ENCODE peak calls at places on chromosomes 6 and 20, in five cellular contexts. D, V, E, A and G are unnamed samples.

GRCh38 chr6:43860285-43860684 is 90.3 kb downstream of the VEGFA start:
- DNase-seq in D (no peak), V (no peak), E (no peak), A (no peak), G (peak)

GRCh38 chr6:134287863-134288537 is 29.9 kb downstream of the SGK1 start:
- DNase-seq in D (no peak), V (no peak), E (no peak), A (no peak), G (no peak)

GRCh38 chr20:52083627-52084232 is 107.8 kb downstream of the ZFP64 start:
- DNase-seq in D (peak), V (peak), E (peak), A (no peak), G (peak)

GRCh38 chr6:109039795-109040194 is 54.9 kb downstream of the SESN1 start:
- DNase-seq in D (no peak), V (no peak), E (no peak), A (no peak), G (no peak)

GRCh38 chr6:52284131-52284459 is 447 bp downstream of the MCM3 start:
- DNase-seq in D (no peak), V (peak), E (peak), A (peak), G (no peak)

GRCh38 chr20:8082999-8083398 is 49.1 kb upstream of the PLCB1 start:
- DNase-seq in D (no peak), V (no peak), E (no peak), A (peak), G (no peak)

GRCh38 chr20:2619961-2620595 is 32.4 kb upstream of the NOP56 start:
- DNase-seq in D (peak), V (no peak), E (no peak), A (no peak), G (no peak)

GRCh38 chr6:7215798-7216231 is 97.2 kb downstream of the SSR1 start:
- DNase-seq in D (no peak), V (no peak), E (no peak), A (no peak), G (peak)

GRCh38 chr6:15441215-15441868 is 195.5 kb downstream of the JARID2 start:
- DNase-seq in D (peak), V (no peak), E (peak), A (peak), G (peak)

GRCh38 chr20:5135363-5136012 is 8.7 kb downstream of the CDS2 start:
- DNase-seq in D (no peak), V (no peak), E (no peak), A (peak), G (no peak)

GRCh38 chr6:158611600-158612041 is 32.9 kb downstream of the DYNLT1 start:
- DNase-seq in D (no peak), V (no peak), E (no peak), A (no peak), G (peak)

GRCh38 chr6:150751296-150751695 is 114.2 kb upstream of the MTHFD1L start:
- DNase-seq in D (no peak), V (no peak), E (no peak), A (no peak), G (no peak)

GRCh38 chr20:49380245-49380875 is 102.1 kb downstream of the KCNB1 start:
- DNase-seq in D (no peak), V (no peak), E (no peak), A (no peak), G (no peak)

GRCh38 chr6:114862064-114862463 is 519.2 kb upstream of the HS3ST5 start:
- DNase-seq in D (no peak), V (no peak), E (no peak), A (no peak), G (no peak)

GRCh38 chr20:4603724-4604123 is 118.0 kb upstream of the PRND start:
- DNase-seq in D (no peak), V (no peak), E (no peak), A (no peak), G (no peak)

GRCh38 chr20:38145094-38146075 is 19.7 kb downstream of the TGM2 start:
- DNase-seq in D (no peak), V (no peak), E (no peak), A (no peak), G (no peak)

GRCh38 chr6:136334853-136335252 is 45.2 kb upstream of the BCLAF1 start:
- DNase-seq in D (no peak), V (no peak), E (no peak), A (no peak), G (no peak)
- H3K27ac ChIP-seq in D (no peak), V (no peak), E (no peak), A (no peak), G (no peak)

GRCh38 chr20:63233924-63234323 is 1.8 kb upstream of the BIRC7 start:
- DNase-seq in D (no peak), V (no peak), E (no peak), A (no peak), G (no peak)

GRCh38 chr20:63230800-63231268 is 4.9 kb upstream of the BIRC7 start:
- DNase-seq in D (no peak), V (peak), E (peak), A (no peak), G (peak)

GRCh38 chr20:63234693-63235398 is 859 bp upstream of the BIRC7 start:
- DNase-seq in D (peak), V (no peak), E (peak), A (no peak), G (peak)

GRCh38 chr20:63233061-63233344 is 2.7 kb upstream of the BIRC7 start:
- DNase-seq in D (no peak), V (no peak), E (no peak), A (no peak), G (no peak)

GRCh38 chr20:63232235-63233060 is 3.3 kb upstream of the BIRC7 start:
- DNase-seq in D (peak), V (no peak), E (no peak), A (no peak), G (no peak)
- TF ChIP-seq POLR2A in D (no peak), V (no peak), E (no peak), A (no peak), G (no peak)

GRCh38 chr6:152206072-152206818 is 398.8 kb downstream of the ESR1 start:
- DNase-seq in D (peak), V (no peak), E (peak), A (no peak), G (peak)
- H3K27ac ChIP-seq in D (no peak), V (no peak), E (no peak), A (no peak), G (no peak)

GRCh38 chr6:143062551-143062950 is 1.9 kb downstream of the AIG1 start:
- DNase-seq in D (no peak), V (no peak), E (no peak), A (no peak), G (no peak)

GRCh38 chr6:143060354-143060805 is 309 bp upstream of the AIG1 start:
- DNase-seq in D (peak), V (peak), E (peak), A (peak), G (peak)

GRCh38 chr6:143059616-143060353 is 904 bp upstream of the AIG1 start:
- DNase-seq in D (no peak), V (peak), E (peak), A (no peak), G (peak)

GRCh38 chr6:143061597-143062385 is 1.1 kb downstream of the AIG1 start:
- DNase-seq in D (no peak), V (no peak), E (no peak), A (no peak), G (no peak)

GRCh38 chr6:143060806-143061596 is at the start of gene AIG1:
- DNase-seq in D (peak), V (no peak), E (no peak), A (no peak), G (no peak)
- TF ChIP-seq POLR2A in D (peak), V (no peak), E (no peak), A (no peak), G (no peak)

DNA sequence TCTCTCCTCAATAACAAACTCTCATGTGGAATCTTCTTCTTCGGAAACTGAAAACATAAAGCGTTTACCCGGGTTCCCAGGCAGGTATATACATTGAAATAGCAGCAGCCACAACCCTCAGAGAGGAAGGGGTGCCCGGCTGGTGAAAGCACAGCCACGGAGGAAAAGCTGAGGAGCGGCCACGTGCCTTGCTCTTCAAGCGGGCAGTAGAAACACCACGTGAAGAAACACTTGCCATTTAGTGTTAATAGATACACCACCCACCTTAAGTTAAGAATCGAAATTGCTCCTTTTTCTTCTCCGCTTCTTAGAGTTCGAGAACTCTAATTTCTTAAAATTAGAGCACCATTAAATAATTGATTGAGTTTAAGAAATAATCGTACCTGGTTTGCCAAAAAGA is 305 bp downstream of the THBS2 start:
- DNase-seq in D (no peak), V (no peak), E (no peak), A (no peak), G (no peak)
- H3K27ac ChIP-seq in D (no peak), V (no peak), E (peak), A (no peak), G (no peak)

DNA sequence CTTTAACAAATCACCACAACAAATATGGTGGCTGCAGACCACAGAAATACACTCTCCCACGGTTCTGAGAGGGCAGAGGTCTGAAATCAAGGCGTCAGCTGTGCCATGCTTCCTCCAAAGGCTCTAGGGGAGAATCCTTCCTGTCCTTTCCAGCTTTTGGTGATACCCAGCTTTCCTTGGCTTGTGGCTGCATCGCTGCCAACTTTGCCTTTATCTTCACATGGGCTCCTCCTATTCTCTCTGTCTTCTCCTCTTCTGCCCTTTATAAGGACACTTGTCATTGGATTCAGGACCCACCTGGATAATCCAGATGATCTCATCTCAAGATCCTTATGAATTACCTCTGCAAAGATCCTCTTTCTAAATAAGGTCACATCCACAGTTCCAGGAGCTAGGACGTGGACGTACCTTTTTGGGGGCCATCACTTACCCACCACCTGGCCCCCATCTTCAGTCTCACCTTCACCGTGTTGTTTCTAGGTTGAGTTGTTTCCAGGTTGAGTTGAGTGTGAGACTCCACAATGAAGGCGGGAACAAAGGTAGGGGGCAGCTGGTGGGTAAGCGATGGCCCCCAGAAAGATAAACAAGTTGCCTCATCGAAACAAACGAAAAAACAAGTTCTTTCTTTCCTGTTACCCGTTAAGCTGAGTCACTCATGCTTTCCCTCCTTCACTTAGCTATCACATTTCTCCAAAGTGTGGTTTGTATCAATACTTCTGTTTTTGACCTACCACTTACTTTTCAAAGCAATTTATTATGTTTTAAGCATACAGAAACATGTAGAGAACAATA is 68.9 kb upstream of the SLC22A16 start:
- DNase-seq in D (no peak), V (no peak), E (no peak), A (no peak), G (no peak)
- TF ChIP-seq POLR2A in D (no peak), V (no peak), E (no peak), A (no peak), G (no peak)

GRCh38 chr6:3120765-3121089 is 2.2 kb downstream of the BPHL start:
- DNase-seq in D (no peak), V (no peak), E (no peak), A (no peak), G (no peak)

GRCh38 chr6:3122823-3123182 is 4.3 kb downstream of the BPHL start:
- DNase-seq in D (no peak), V (no peak), E (no peak), A (no peak), G (no peak)

GRCh38 chr6:3128381-3129108 is 10.0 kb downstream of the BPHL start:
- DNase-seq in D (no peak), V (no peak), E (no peak), A (no peak), G (peak)

GRCh38 chr6:3125832-3126231 is 7.3 kb downstream of the BPHL start:
- DNase-seq in D (no peak), V (no peak), E (no peak), A (no peak), G (no peak)

DNA sequence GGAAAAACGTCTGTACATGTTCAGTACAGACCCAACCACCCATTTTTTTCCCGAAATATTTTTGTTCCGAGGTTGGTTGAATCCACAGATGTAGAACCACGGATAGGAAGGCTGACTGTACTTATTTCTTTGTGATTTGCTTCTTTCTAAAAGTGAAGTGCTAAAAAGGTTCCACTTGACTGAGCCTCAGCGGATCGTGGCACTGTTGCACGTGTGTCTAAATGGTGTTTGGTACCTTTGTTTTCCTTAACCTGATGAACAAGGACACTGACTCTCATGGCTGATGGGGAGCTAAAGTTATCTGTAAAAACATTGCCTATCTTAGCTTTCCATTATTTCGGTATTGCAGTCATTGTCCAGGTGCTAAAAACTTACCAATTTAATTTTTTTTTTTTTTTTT is 6.2 kb downstream of the BPHL start:
- DNase-seq in D (no peak), V (no peak), E (no peak), A (no peak), G (no peak)
- H3K27ac ChIP-seq in D (no peak), V (no peak), E (no peak), A (no peak), G (no peak)

DNA sequence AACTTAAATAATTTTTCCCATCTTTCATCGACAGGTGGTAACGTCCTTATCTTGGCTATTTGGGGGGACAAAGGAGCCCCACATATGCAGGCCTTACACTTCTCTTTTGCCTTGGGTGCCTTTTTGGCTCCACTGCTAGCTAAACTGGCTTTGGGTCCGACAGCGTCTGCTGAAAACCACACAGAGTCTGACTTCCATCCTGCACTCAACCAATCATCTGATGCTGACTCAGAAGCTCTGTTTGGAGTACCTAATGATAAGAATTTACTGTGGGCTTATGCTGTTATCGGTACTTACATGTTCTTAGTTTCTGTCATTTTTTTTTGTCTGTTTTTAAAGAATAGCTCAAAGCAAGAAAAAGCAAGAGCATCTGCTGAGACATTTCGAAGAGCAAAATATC is 178.5 kb downstream of the SLC16A10 start:
- DNase-seq in D (no peak), V (no peak), E (no peak), A (no peak), G (no peak)
- TF ChIP-seq POLR2A in D (no peak), V (no peak), E (no peak), A (no peak), G (no peak)

GRCh38 chr6:111996159-111996558 is 57.7 kb upstream of the CCN6 start:
- DNase-seq in D (no peak), V (no peak), E (no peak), A (no peak), G (no peak)
- H3K27ac ChIP-seq in D (no peak), V (no peak), E (no peak), A (no peak), G (no peak)